ENCODE peak calls at places on chromosomes 7 and 10, in four cellular contexts. Q is A549, C is WTC11, V is HepG2. O is an unnamed sample.

GRCh38 chr7:70752794-70753241 is 379.1 kb upstream of the GALNT17 start:
- DNase-seq in V (peak; percentile 29), C (no peak), Q (no peak), O (no peak)

GRCh38 chr10:132684164-132684891 is 101.6 kb downstream of the NKX6-2 start:
- DNase-seq in C (peak; percentile 5), Q (no peak), V (no peak), O (no peak)

GRCh38 chr10:13930123-13930522 is 343.4 kb downstream of the PRPF18 start:
- DNase-seq in C (no peak), Q (no peak), V (no peak), O (peak; percentile 44)

GRCh38 chr10:79331709-79332108 is 15.6 kb upstream of the PPIF start:
- DNase-seq in C (no peak), Q (peak; percentile 80), V (no peak), O (no peak)

GRCh38 chr7:44326261-44327125 is 1.1 kb upstream of the CAMK2B start:
- DNase-seq in C (no peak), Q (no peak), V (no peak), O (no peak)

GRCh38 chr7:121107923-121108498 is 119.5 kb downstream of the CPED1 start:
- DNase-seq in V (peak; percentile 53), Q (peak; percentile 13), C (no peak), O (peak; percentile 67)

GRCh38 chr7:47765373-47765979 is 182.8 kb downstream of the PKD1L1 start:
- DNase-seq in Q (no peak), C (no peak), V (no peak), O (no peak)

GRCh38 chr10:132810141-132810806 is 24.3 kb upstream of the NKX6-2 start:
- DNase-seq in Q (no peak), V (no peak), C (no peak), O (no peak)

GRCh38 chr10:132421377-132422168 is 24.6 kb downstream of the PWWP2B start:
- DNase-seq in C (no peak), Q (peak; percentile 60), V (peak; percentile 33), O (peak; percentile 78)

GRCh38 chr10:29950391-29950790 is 109.0 kb downstream of the JCAD start:
- DNase-seq in Q (no peak), V (no peak), C (no peak), O (no peak)

GRCh38 chr10:34171957-34172527 is 643.1 kb downstream of the PARD3 start:
- DNase-seq in V (no peak), Q (no peak), C (no peak), O (no peak)

GRCh38 chr10:19169684-19170083 is 121.1 kb downstream of the MALRD1 start:
- DNase-seq in C (no peak), Q (no peak), V (peak; percentile 3), O (no peak)

GRCh38 chr10:90417056-90417455 is 440.8 kb downstream of the HTR7 start:
- DNase-seq in C (no peak), V (peak; percentile 16), Q (no peak), O (no peak)

GRCh38 chr7:8109196-8110022 is 140.8 kb downstream of the GLCCI1 start:
- DNase-seq in Q (no peak), V (no peak), C (no peak), O (no peak)

GRCh38 chr7:140672382-140673062 is at the start of gene ADCK2:
- DNase-seq in Q (peak; percentile 86), C (peak; percentile 69), V (no peak), O (peak; percentile 98)

GRCh38 chr10:52314007-52314821 is at the start of gene DKK1:
- DNase-seq in V (peak; percentile 91), Q (peak; percentile 93), C (peak; percentile 88), O (no peak)

GRCh38 chr7:129525225-129525862 is 23.0 kb downstream of the SMKR1 start:
- DNase-seq in V (no peak), Q (no peak), C (no peak), O (peak; percentile 23)

GRCh38 chr10:51770719-51771118 is 71.3 kb upstream of the CSTF2T start:
- DNase-seq in C (no peak), V (peak; percentile 1), Q (no peak), O (no peak)

GRCh38 chr10:3008518-3009195 is 58.7 kb upstream of the PFKP start:
- DNase-seq in C (no peak), V (no peak), Q (no peak), O (no peak)

GRCh38 chr10:112741830-112742402 is 208.1 kb upstream of the TCF7L2 start:
- DNase-seq in Q (no peak), V (peak; percentile 76), C (no peak), O (no peak)

GRCh38 chr10:118238573-118239240 is 103.4 kb downstream of the FAM204A start:
- DNase-seq in V (no peak), Q (no peak), C (no peak), O (no peak)

GRCh38 chr7:43825391-43825808 is 43.9 kb downstream of the MRPS24 start:
- DNase-seq in V (no peak), Q (no peak), C (no peak), O (no peak)

GRCh38 chr7:43927810-43928209 is 1.6 kb downstream of the UBE2D4 start:
- DNase-seq in C (no peak), Q (no peak), V (no peak), O (no peak)

GRCh38 chr10:88800152-88801125 is 2.1 kb upstream of the LIPM start:
- DNase-seq in Q (no peak), V (no peak), C (no peak), O (no peak)

GRCh38 chr7:50696810-50697582 is 85.7 kb downstream of the GRB10 start:
- DNase-seq in Q (no peak), V (peak; percentile 32), C (no peak), O (no peak)

GRCh38 chr7:141014091-141014490 is 661 bp downstream of the MRPS33 start:
- DNase-seq in Q (peak; percentile 25), V (no peak), C (no peak), O (no peak)

GRCh38 chr10:70474780-70475179 is 3.8 kb upstream of the PALD1 start:
- DNase-seq in Q (no peak), C (no peak), V (no peak), O (no peak)

GRCh38 chr7:37643876-37644275 is 39.7 kb upstream of the GPR141 start:
- DNase-seq in C (peak; percentile 66), Q (no peak), V (no peak), O (no peak)

GRCh38 chr7:151351967-151352366 is 10.4 kb downstream of the NUB1 start:
- DNase-seq in C (no peak), Q (no peak), V (no peak), O (no peak)

GRCh38 chr10:97332586-97333350 is 1.8 kb downstream of the FRAT2 start:
- DNase-seq in V (peak; percentile 77), Q (no peak), C (peak; percentile 34), O (peak; percentile 77)

GRCh38 chr10:6473901-6474370 is 106.1 kb downstream of the PRKCQ start:
- DNase-seq in Q (no peak), C (no peak), V (no peak), O (no peak)

GRCh38 chr7:96085953-96086352 is 235.9 kb downstream of the SLC25A13 start:
- DNase-seq in C (no peak), V (no peak), Q (no peak), O (no peak)

GRCh38 chr7:99929730-99930053 is 272 bp upstream of the GJC3 start:
- DNase-seq in C (no peak), V (no peak), Q (no peak), O (no peak)

GRCh38 chr7:17274551-17275245 is 23.8 kb upstream of the AHR start:
- DNase-seq in C (no peak), Q (no peak), V (no peak), O (no peak)

GRCh38 chr10:119131512-119132240 is 27.8 kb downstream of the DENND10 start:
- DNase-seq in V (no peak), C (no peak), Q (no peak), O (peak; percentile 39)

GRCh38 chr7:25399000-25399750 is 170.9 kb upstream of the NPVF start:
- DNase-seq in Q (no peak), V (no peak), C (no peak), O (no peak)

GRCh38 chr10:75234683-75235374 is 928 bp downstream of the COMTD1 start:
- DNase-seq in V (no peak), Q (no peak), C (peak; percentile 70), O (peak; percentile 68)

GRCh38 chr10:123904834-123905409 is 13.3 kb upstream of the CPXM2 start:
- DNase-seq in V (no peak), C (no peak), Q (no peak), O (no peak)

GRCh38 chr7:152035807-152036206 is 10.3 kb downstream of the GALNT11 start:
- DNase-seq in C (no peak), V (no peak), Q (no peak), O (no peak)

GRCh38 chr7:2870471-2870941 is 26.4 kb upstream of the GNA12 start:
- DNase-seq in Q (no peak), C (peak; percentile 57), V (no peak), O (no peak)
- TF ChIP-seq NR3C1 in Q (no peak), C (no peak), V (no peak), O (no peak)

DNA sequence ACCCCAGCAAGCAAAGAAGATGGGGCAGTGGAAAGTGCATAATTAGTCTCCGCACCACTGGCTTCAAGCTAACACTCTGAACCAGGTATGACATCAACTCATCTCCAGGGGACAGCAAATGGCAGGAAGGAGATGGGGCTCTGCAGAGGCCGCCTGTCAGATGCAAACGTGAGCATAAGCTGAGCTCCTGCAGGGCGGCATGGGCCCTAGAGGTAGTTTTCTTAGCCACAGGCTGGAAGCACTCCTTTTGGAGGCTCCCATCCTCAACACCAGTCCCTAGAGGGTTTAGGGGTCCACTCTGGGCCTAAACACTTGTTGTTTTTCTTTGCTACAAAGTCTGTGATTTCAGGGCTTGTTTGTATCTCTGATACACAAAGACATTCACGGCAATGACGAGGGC is 335.8 kb upstream of the MKI67 start:
- DNase-seq in V (no peak), Q (no peak), C (no peak), O (no peak)
- TF ChIP-seq NR3C1 in V (no peak), Q (no peak), C (no peak), O (no peak)

DNA sequence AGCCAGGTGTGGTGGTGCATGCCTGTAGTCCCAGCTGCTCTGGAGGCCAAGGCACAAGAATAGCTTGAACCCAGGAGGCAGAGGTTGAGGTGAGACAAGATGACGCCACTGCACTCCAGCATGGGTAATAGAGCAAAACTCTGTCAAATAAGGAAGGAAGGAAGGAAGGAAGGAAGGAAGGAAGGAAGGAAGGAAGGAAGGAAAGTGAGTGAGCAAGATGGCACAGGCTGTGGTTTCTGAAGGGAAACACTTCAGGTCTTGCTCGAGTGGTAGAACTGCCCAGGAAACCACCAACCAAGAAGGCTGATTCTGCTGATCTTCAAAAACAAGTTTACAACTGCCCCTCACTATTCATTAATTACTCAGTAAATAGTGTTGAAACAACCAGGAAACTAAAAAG is 45.2 kb downstream of the EZH2 start:
- DNase-seq in C (no peak), Q (no peak), V (no peak), O (no peak)
- TF ChIP-seq NR3C1 in C (no peak), Q (no peak), V (no peak), O (no peak)

DNA sequence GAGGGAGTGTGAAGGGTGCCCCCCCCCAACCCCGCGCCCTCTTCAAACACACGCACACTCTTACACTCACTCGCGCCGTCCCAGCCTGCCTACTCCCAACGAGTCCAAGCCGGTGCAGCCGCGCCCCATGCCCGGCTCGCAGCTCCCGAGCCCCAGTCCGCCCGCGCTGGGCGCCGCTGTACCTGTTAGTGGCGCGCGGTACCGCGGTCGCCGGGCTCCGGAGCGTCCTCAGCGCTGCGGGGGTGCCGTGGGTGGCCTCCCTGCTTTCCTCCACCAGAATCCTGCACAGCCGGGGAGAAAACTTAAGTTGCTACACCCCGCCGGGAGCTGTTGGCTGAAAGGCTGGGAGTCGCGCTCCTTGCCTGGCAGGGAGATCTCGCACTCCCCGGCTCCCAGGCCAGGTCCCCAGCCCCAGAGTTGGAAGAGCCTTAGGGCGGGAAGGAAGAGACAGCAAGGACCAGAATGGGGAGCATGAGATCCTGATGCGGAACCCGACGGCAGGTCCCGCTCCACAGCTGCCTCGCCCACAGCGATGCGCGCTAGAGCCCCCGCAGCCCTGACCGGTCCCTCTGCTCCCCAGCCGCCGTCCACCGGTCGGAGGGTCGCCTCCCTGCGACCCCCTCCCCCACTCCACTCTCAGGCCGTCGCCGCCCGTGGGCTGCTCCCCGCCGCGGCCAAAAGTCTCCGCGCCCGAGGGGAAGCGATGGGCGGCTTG is 861 bp downstream of the ST8SIA6 start:
- DNase-seq in C (peak; percentile 71), V (no peak), Q (peak; percentile 37), O (peak; percentile 55)
- TF ChIP-seq NR3C1 in C (no peak), V (no peak), Q (no peak), O (no peak)

O was measured in K562.